ENCODE peak calls at places on chromosomes 7 and 10, in six cellular contexts. S, N, Z, R, X and T are unnamed samples.

GRCh38 chr10:12194752-12195271 is 879 bp downstream of the NUDT5 start:
- DNase-seq in S (no peak), N (peak), R (peak), Z (peak), X (peak), T (peak)

GRCh38 chr10:102280397-102281015 is 35.2 kb downstream of the GBF1 start:
- DNase-seq in Z (peak), N (no peak), S (no peak), X (peak), R (no peak), T (no peak)

GRCh38 chr10:18043148-18043547 is 91.4 kb downstream of the SLC39A12 start:
- DNase-seq in N (no peak), Z (no peak), S (peak), R (no peak), X (no peak), T (no peak)

GRCh38 chr7:151368136-151368571 is 26.5 kb downstream of the NUB1 start:
- DNase-seq in X (peak), Z (peak), N (peak), R (peak), S (peak), T (peak)

GRCh38 chr7:139523199-139523941 is at the start of gene CLEC2L:
- DNase-seq in N (no peak), X (peak), S (no peak), R (peak), Z (no peak), T (no peak)

GRCh38 chr7:99748846-99749579 is 14.0 kb upstream of the CYP3A7 start:
- DNase-seq in Z (no peak), S (no peak), R (no peak), X (no peak), N (no peak), T (no peak)

GRCh38 chr10:129654461-129654860 is 187.4 kb downstream of the MGMT start:
- DNase-seq in N (no peak), S (no peak), X (no peak), R (no peak), Z (no peak), T (no peak)

GRCh38 chr7:123747089-123747488 is 1.7 kb downstream of the WASL start:
- DNase-seq in R (no peak), Z (no peak), S (no peak), X (no peak), N (no peak), T (no peak)

GRCh38 chr7:105003275-105003674 is 10.7 kb upstream of the KMT2E start:
- DNase-seq in X (no peak), S (no peak), N (peak), Z (no peak), R (no peak), T (no peak)

GRCh38 chr7:113410791-113411190 is 292.4 kb upstream of the SMIM30 start:
- DNase-seq in N (no peak), X (no peak), R (no peak), Z (no peak), S (no peak), T (no peak)

GRCh38 chr10:80497187-80498038 is 40.3 kb upstream of the SH2D4B start:
- DNase-seq in R (no peak), X (no peak), S (no peak), Z (peak), N (peak), T (no peak)

GRCh38 chr10:58082248-58082647 is 185.4 kb downstream of the IPMK start:
- DNase-seq in S (no peak), N (no peak), R (no peak), Z (no peak), X (no peak), T (no peak)

GRCh38 chr7:229184-229964 is 37.0 kb downstream of the FAM20C start:
- DNase-seq in Z (peak), X (no peak), N (peak), R (no peak), S (peak), T (no peak)

GRCh38 chr10:60434418-60435046 is 44.9 kb upstream of the ANK3 start:
- DNase-seq in N (no peak), Z (no peak), X (peak), S (no peak), R (no peak), T (peak)

GRCh38 chr10:113959383-113959760 is 84.3 kb upstream of the ADRB1 start:
- DNase-seq in Z (no peak), X (no peak), S (no peak), R (no peak), N (no peak), T (no peak)

GRCh38 chr7:1057416-1058291 is 13.3 kb downstream of the GPR146 start:
- DNase-seq in R (no peak), S (no peak), N (no peak), Z (no peak), X (no peak), T (no peak)

GRCh38 chr7:35257251-35258124 is 3.6 kb upstream of the TBX20 start:
- DNase-seq in S (no peak), Z (peak), R (no peak), N (no peak), X (no peak), T (peak)

GRCh38 chr7:150835702-150836280 is 16.5 kb upstream of the AOC1 start:
- DNase-seq in Z (no peak), S (no peak), R (no peak), X (no peak), N (no peak), T (no peak)

GRCh38 chr10:97259119-97259518 is 33.3 kb downstream of the ARHGAP19 start:
- DNase-seq in N (no peak), S (no peak), R (no peak), Z (no peak), X (no peak), T (no peak)

GRCh38 chr7:139360948-139361307 is 1.2 kb downstream of the LUC7L2 start:
- DNase-seq in R (no peak), X (no peak), N (no peak), S (no peak), Z (no peak), T (no peak)

GRCh38 chr7:112470194-112470593 is 10.6 kb upstream of the LSMEM1 start:
- DNase-seq in X (no peak), R (no peak), Z (no peak), S (no peak), N (no peak), T (no peak)

GRCh38 chr7:142440219-142441073 is 182.6 kb upstream of the PRSS58 start:
- DNase-seq in Z (no peak), X (no peak), S (peak), N (no peak), R (no peak), T (no peak)

GRCh38 chr7:151081170-151082101 is 827 bp upstream of the FASTK start:
- DNase-seq in Z (no peak), N (no peak), S (no peak), X (no peak), R (no peak), T (no peak)

GRCh38 chr7:55574062-55574717 is 1.9 kb upstream of the VOPP1 start:
- DNase-seq in Z (no peak), R (peak), S (no peak), N (no peak), X (no peak), T (no peak)

GRCh38 chr7:21191317-21192073 is 236.4 kb upstream of the SP4 start:
- DNase-seq in S (no peak), Z (no peak), N (no peak), X (no peak), R (no peak), T (no peak)

GRCh38 chr10:122075171-122075570 is 86.2 kb downstream of the TACC2 start:
- DNase-seq in X (no peak), Z (no peak), R (no peak), N (no peak), S (no peak), T (no peak)

GRCh38 chr7:106354822-106355221 is 70.0 kb upstream of the NAMPT start:
- DNase-seq in N (no peak), X (no peak), Z (no peak), R (no peak), S (no peak), T (no peak)

GRCh38 chr7:71633571-71634008 is 501.6 kb downstream of the GALNT17 start:
- DNase-seq in X (no peak), S (peak), R (peak), N (no peak), Z (no peak), T (no peak)

GRCh38 chr7:2631924-2632716 is at the start of gene TTYH3:
- DNase-seq in Z (no peak), N (no peak), X (no peak), S (no peak), R (peak), T (no peak)

GRCh38 chr7:132738254-132738653 is 162.0 kb upstream of the PLXNA4 start:
- DNase-seq in X (no peak), S (peak), Z (no peak), R (no peak), N (no peak), T (no peak)

GRCh38 chr10:114295393-114295792 is 56.3 kb downstream of the VWA2 start:
- DNase-seq in N (no peak), S (no peak), Z (no peak), X (no peak), R (no peak), T (no peak)

GRCh38 chr10:97590082-97590747 is 694 bp downstream of the C10orf62 start:
- DNase-seq in S (no peak), N (no peak), R (no peak), X (no peak), Z (no peak), T (no peak)

GRCh38 chr10:77195101-77195500 is 442.5 kb downstream of the KCNMA1 start:
- DNase-seq in N (no peak), Z (no peak), S (peak), X (no peak), R (no peak), T (no peak)

GRCh38 chr10:24518981-24519597 is 204.6 kb downstream of the ARHGAP21 start:
- DNase-seq in R (peak), Z (peak), N (peak), S (peak), X (peak), T (peak)

GRCh38 chr7:27677912-27678612 is 15.4 kb upstream of the HIBADH start:
- DNase-seq in N (no peak), Z (no peak), X (no peak), R (no peak), S (peak), T (no peak)

GRCh38 chr10:79270471-79271246 is 76.6 kb upstream of the PPIF start:
- DNase-seq in S (no peak), X (no peak), R (no peak), N (peak), Z (peak), T (no peak)

GRCh38 chr10:58282615-58283014 is 13.7 kb downstream of the CISD1 start:
- DNase-seq in S (no peak), Z (no peak), R (no peak), X (no peak), N (no peak), T (no peak)

GRCh38 chr7:106844286-106844997 is 20.6 kb upstream of the PIK3CG start:
- DNase-seq in S (no peak), N (no peak), X (no peak), Z (no peak), R (no peak), T (no peak)

DNA sequence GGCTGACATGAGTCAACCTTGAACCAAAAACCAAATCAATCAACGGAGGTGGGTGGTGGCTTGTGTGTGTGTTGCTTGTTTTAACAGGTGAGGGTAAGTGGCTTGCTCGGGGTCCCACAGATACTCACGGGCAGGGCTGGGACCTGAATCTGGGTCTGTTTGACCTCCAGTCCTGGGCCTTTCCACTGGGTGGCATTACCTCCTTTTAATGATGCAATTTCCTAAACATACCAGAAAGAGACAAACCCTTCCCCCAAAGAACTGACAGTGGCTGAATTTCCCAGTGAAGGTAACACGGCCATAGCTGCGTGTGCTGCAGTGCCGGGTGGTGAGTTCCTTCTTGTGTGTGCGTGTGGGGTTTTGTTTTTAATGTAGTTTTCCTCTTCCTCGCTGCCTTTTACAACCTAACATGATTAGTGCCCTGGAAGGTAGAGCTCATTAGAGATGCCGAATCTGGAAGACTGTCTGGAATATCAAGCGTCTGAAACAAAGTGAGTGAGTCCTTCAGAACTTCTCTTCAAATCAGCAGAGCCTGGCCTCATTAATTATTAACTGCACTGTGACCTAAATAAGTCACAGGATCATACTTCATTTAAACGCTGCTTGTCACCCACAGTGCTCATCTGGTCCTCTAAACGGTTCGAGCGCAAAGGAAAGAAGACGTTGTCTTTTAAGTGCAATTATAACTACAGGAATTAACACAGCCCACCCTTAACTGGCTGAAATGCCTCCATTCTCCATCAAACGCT is 166.1 kb upstream of the TCERG1L start:
- DNase-seq in S (no peak), X (no peak), N (no peak), R (no peak), Z (no peak), T (no peak)
- TF ChIP-seq CTCF in S (no peak), X (no peak), N (no peak), R (no peak), Z (no peak), T (no peak)

GRCh38 chr10:66928791-66929190 is 3.0 kb downstream of the LRRTM3 start:
- DNase-seq in N (no peak), X (no peak), S (no peak), Z (no peak), R (no peak), T (no peak)

GRCh38 chr10:66931949-66932343 is 6.1 kb downstream of the LRRTM3 start:
- DNase-seq in S (no peak), Z (no peak), X (no peak), R (no peak), N (no peak), T (no peak)

GRCh38 chr10:66929375-66929774 is 3.5 kb downstream of the LRRTM3 start:
- DNase-seq in Z (no peak), N (no peak), X (no peak), R (no peak), S (no peak), T (no peak)

GRCh38 chr10:66928000-66928770 is 2.3 kb downstream of the LRRTM3 start:
- DNase-seq in S (no peak), R (no peak), Z (no peak), N (no peak), X (peak), T (no peak)

GRCh38 chr10:66931340-66931948 is 5.6 kb downstream of the LRRTM3 start:
- DNase-seq in X (peak), S (peak), N (no peak), R (no peak), Z (no peak), T (peak)
- TF ChIP-seq CTCF in X (peak), S (peak), N (peak), R (peak), Z (peak), T (peak)

GRCh38 chr10:131402771-131403723 is 91.5 kb upstream of the TCERG1L start:
- DNase-seq in Z (no peak), S (no peak), N (no peak), R (no peak), X (no peak), T (no peak)

GRCh38 chr10:131406676-131407392 is 95.3 kb upstream of the TCERG1L start:
- DNase-seq in Z (no peak), X (no peak), R (no peak), S (no peak), N (no peak), T (no peak)

GRCh38 chr10:131403936-131404335 is 92.4 kb upstream of the TCERG1L start:
- DNase-seq in R (no peak), N (no peak), S (no peak), X (no peak), Z (no peak), T (no peak)

GRCh38 chr10:131400518-131400917 is 89.0 kb upstream of the TCERG1L start:
- DNase-seq in N (no peak), S (no peak), X (no peak), Z (no peak), R (no peak), T (no peak)

DNA sequence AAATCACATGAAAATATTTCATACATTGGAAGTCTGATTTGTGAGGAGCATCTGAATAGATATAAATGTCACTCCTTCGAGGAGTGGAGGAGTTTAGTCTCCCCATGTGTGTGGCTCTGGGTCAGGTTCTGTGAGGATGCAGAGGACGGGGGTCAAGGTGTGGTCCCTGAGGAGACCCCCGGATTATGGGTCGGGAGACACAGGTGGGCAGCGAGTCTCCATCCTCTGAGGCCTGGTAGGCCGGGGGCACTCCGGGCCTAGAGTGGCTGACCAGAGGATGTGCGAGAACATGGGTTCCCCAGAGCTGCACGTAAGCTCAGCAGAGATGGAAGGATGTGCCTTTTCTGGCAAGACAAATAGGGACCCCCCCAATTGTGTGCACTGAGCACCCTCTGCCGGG is 93.4 kb upstream of the TCERG1L start:
- DNase-seq in X (no peak), N (no peak), R (no peak), S (no peak), Z (no peak), T (no peak)
- TF ChIP-seq CTCF in X (no peak), N (no peak), R (no peak), S (no peak), Z (no peak), T (no peak)

GRCh38 chr7:18361756-18362155 is 133.8 kb upstream of the HDAC9 start:
- DNase-seq in S (no peak), N (no peak), R (no peak), X (no peak), Z (no peak), T (no peak)

GRCh38 chr7:18354108-18354507 is 141.4 kb upstream of the HDAC9 start:
- DNase-seq in N (no peak), X (no peak), R (no peak), Z (no peak), S (no peak), T (no peak)

GRCh38 chr7:18356195-18356645 is 139.3 kb upstream of the HDAC9 start:
- DNase-seq in S (no peak), X (no peak), R (no peak), Z (no peak), N (no peak), T (peak)

GRCh38 chr7:18354686-18355085 is 140.9 kb upstream of the HDAC9 start:
- DNase-seq in S (no peak), Z (no peak), N (no peak), R (no peak), X (no peak), T (no peak)

GRCh38 chr7:18357691-18358090 is 137.9 kb upstream of the HDAC9 start:
- DNase-seq in R (no peak), N (no peak), Z (no peak), S (no peak), X (no peak), T (no peak)
- TF ChIP-seq CTCF in R (no peak), N (no peak), Z (no peak), S (peak), X (peak), T (peak)

GRCh38 chr7:157299317-157299612 is 37.5 kb upstream of the DNAJB6 start:
- DNase-seq in R (no peak), N (no peak), S (no peak), X (no peak), Z (no peak), T (no peak)

GRCh38 chr7:157302314-157302711 is 34.5 kb upstream of the DNAJB6 start:
- DNase-seq in N (peak), S (no peak), Z (peak), X (no peak), R (no peak), T (no peak)

GRCh38 chr7:157297071-157297638 is 39.6 kb upstream of the DNAJB6 start:
- DNase-seq in N (no peak), R (no peak), Z (no peak), X (no peak), S (no peak), T (no peak)

GRCh38 chr7:157300406-157300770 is 36.4 kb upstream of the DNAJB6 start:
- DNase-seq in S (no peak), Z (no peak), R (no peak), X (no peak), N (no peak), T (no peak)

GRCh38 chr7:157299613-157300405 is 37.0 kb upstream of the DNAJB6 start:
- DNase-seq in Z (no peak), X (no peak), R (no peak), S (no peak), N (no peak), T (no peak)
- TF ChIP-seq CTCF in Z (no peak), X (no peak), R (no peak), S (no peak), N (no peak), T (no peak)

GRCh38 chr10:29925771-29926345 is 133.5 kb downstream of the JCAD start:
- DNase-seq in Z (no peak), X (no peak), S (no peak), N (no peak), R (no peak), T (no peak)

GRCh38 chr10:29929006-29929405 is 130.4 kb downstream of the JCAD start:
- DNase-seq in X (no peak), R (no peak), Z (no peak), S (no peak), N (no peak), T (no peak)

GRCh38 chr10:29924436-29924835 is 134.9 kb downstream of the JCAD start:
- DNase-seq in R (no peak), X (no peak), S (no peak), Z (no peak), N (no peak), T (no peak)

GRCh38 chr10:29923416-29923970 is 135.9 kb downstream of the JCAD start:
- DNase-seq in S (no peak), R (no peak), Z (no peak), X (no peak), N (no peak), T (no peak)

GRCh38 chr10:29926649-29927048 is 132.7 kb downstream of the JCAD start:
- DNase-seq in S (peak), Z (no peak), R (no peak), N (no peak), X (no peak), T (peak)
- TF ChIP-seq CTCF in S (peak), Z (peak), R (peak), N (peak), X (peak), T (peak)

GRCh38 chr7:129825005-129825553 is 127.7 kb downstream of the UBE2H start:
- DNase-seq in Z (peak), N (no peak), X (peak), R (peak), S (no peak), T (peak)

GRCh38 chr7:129821476-129821875 is 131.3 kb downstream of the UBE2H start:
- DNase-seq in R (no peak), X (no peak), Z (no peak), N (no peak), S (no peak), T (no peak)

GRCh38 chr7:129825554-129826267 is 127.0 kb downstream of the UBE2H start:
- DNase-seq in S (no peak), Z (peak), N (peak), X (peak), R (peak), T (peak)

GRCh38 chr7:129827467-129827990 is 125.2 kb downstream of the UBE2H start:
- DNase-seq in S (no peak), X (no peak), N (no peak), Z (no peak), R (no peak), T (no peak)

GRCh38 chr7:129824291-129825004 is 128.3 kb downstream of the UBE2H start:
- DNase-seq in X (no peak), R (no peak), Z (no peak), N (no peak), S (no peak), T (no peak)
- TF ChIP-seq CTCF in X (no peak), R (no peak), Z (no peak), N (no peak), S (no peak), T (no peak)

GRCh38 chr7:130096243-130096827 is 26.0 kb downstream of the KLHDC10 start:
- DNase-seq in Z (no peak), X (no peak), N (no peak), S (no peak), R (no peak), T (no peak)
- TF ChIP-seq CTCF in Z (no peak), X (no peak), N (peak), S (peak), R (peak), T (no peak)

GRCh38 chr10:118046491-118047362 is at the start of gene RAB11FIP2:
- DNase-seq in R (peak), N (peak), S (peak), X (peak), Z (peak), T (peak)
- TF ChIP-seq CTCF in R (no peak), N (peak), S (peak), X (no peak), Z (peak), T (peak)